ENCODE peak calls at places on chromosomes 2 and 18, in seven cellular contexts. Z is transverse colon, U is GM12891, S is endothelial cell of umbilical vein, G is stomach, Q is spleen, J is prostate gland. F is an unnamed sample.

GRCh38 chr18:12891561-12891960 is 7.5 kb upstream of the PTPN2 start:
- DNase-seq in Z (no peak), J (no peak), S (no peak), U (no peak), G (no peak), Q (no peak), F (no peak)

GRCh38 chr2:28855977-28856376 is 14.1 kb downstream of the TRMT61B start:
- DNase-seq in Q (no peak), J (no peak), S (no peak), G (no peak), U (no peak), Z (no peak), F (no peak)

GRCh38 chr2:171788316-171788993 is 101.2 kb downstream of the DYNC1I2 start:
- DNase-seq in U (no peak), Z (no peak), S (peak), J (no peak), G (peak), Q (no peak), F (no peak)

GRCh38 chr2:240631561-240632290 is 6.4 kb downstream of the GPR35 start:
- DNase-seq in S (no peak), U (no peak), Z (no peak), J (no peak), Q (peak), G (no peak), F (no peak)

GRCh38 chr18:63336366-63337099 is 17.0 kb upstream of the BCL2 start:
- DNase-seq in G (no peak), Z (no peak), Q (no peak), U (no peak), J (no peak), S (peak), F (peak)

GRCh38 chr2:126856403-126856802 is 42.3 kb upstream of the TEX51 start:
- DNase-seq in U (no peak), Q (no peak), Z (no peak), G (no peak), S (no peak), J (no peak), F (no peak)

GRCh38 chr2:154120706-154121105 is 249.0 kb downstream of the GALNT13 start:
- DNase-seq in S (peak), U (no peak), Q (no peak), Z (no peak), G (no peak), J (no peak), F (no peak)

GRCh38 chr2:37766087-37766486 is 94.6 kb upstream of the CDC42EP3 start:
- DNase-seq in Z (no peak), S (peak), U (no peak), G (no peak), Q (no peak), J (no peak), F (no peak)

GRCh38 chr2:57497489-57498096 is 549.0 kb upstream of the VRK2 start:
- DNase-seq in U (peak), G (peak), Q (no peak), J (peak), S (peak), Z (peak), F (peak)

GRCh38 chr2:34570266-34570872 is 971.3 kb upstream of the FAM98A start:
- DNase-seq in S (no peak), Q (no peak), G (peak), U (no peak), J (peak), Z (peak), F (no peak)

GRCh38 chr2:127024769-127025356 is 82.1 kb downstream of the BIN1 start:
- DNase-seq in Q (peak), S (no peak), Z (peak), G (no peak), U (no peak), J (no peak), F (no peak)

GRCh38 chr2:232609607-232610006 is 23.8 kb upstream of the EFHD1 start:
- DNase-seq in S (no peak), U (no peak), G (no peak), J (no peak), Q (peak), Z (no peak), F (no peak)

GRCh38 chr2:39743170-39743851 is 35.7 kb downstream of the THUMPD2 start:
- DNase-seq in S (no peak), G (no peak), Q (no peak), U (no peak), J (no peak), Z (no peak), F (no peak)

GRCh38 chr2:9821805-9822445 is 21.3 kb upstream of the TAF1B start:
- DNase-seq in Z (no peak), G (no peak), Q (no peak), U (no peak), S (no peak), J (no peak), F (no peak)

GRCh38 chr2:128748336-128748735 is 429.7 kb upstream of the HS6ST1 start:
- DNase-seq in G (no peak), S (no peak), Z (no peak), U (no peak), J (no peak), Q (no peak), F (no peak)

GRCh38 chr18:14122099-14122498 is 10.1 kb downstream of the ZNF519 start:
- DNase-seq in Q (no peak), U (no peak), S (no peak), J (no peak), G (no peak), Z (no peak), F (no peak)

GRCh38 chr2:31204761-31205160 is 12.6 kb downstream of the CAPN14 start:
- DNase-seq in S (no peak), U (no peak), Z (no peak), J (no peak), Q (no peak), G (no peak), F (no peak)

GRCh38 chr2:234661146-234661545 is 164.3 kb upstream of the ARL4C start:
- DNase-seq in Q (no peak), Z (no peak), J (no peak), S (no peak), G (no peak), U (no peak), F (no peak)

GRCh38 chr18:3466872-3467271 is 16.9 kb downstream of the TGIF1 start:
- DNase-seq in Q (no peak), S (peak), Z (no peak), J (no peak), U (no peak), G (no peak), F (no peak)

GRCh38 chr18:11518788-11519685 is 90.4 kb upstream of the SLC35G4 start:
- DNase-seq in J (peak), Z (peak), S (peak), Q (no peak), U (peak), G (no peak), F (peak)

GRCh38 chr18:58028109-58028784 is 15.8 kb upstream of the NEDD4L start:
- DNase-seq in Q (no peak), G (no peak), S (no peak), Z (no peak), U (no peak), J (no peak), F (no peak)

GRCh38 chr18:35861367-35862114 is 110.9 kb upstream of the RMP24 start:
- DNase-seq in U (peak), G (no peak), J (no peak), S (no peak), Z (no peak), Q (no peak), F (no peak)

GRCh38 chr2:53353372-53354111 is 414.1 kb upstream of the CHAC2 start:
- DNase-seq in G (no peak), S (no peak), U (no peak), Q (no peak), J (no peak), Z (peak), F (peak)

GRCh38 chr2:18630541-18630940 is 41.2 kb upstream of the NT5C1B start:
- DNase-seq in G (no peak), J (no peak), U (no peak), Z (no peak), S (no peak), Q (no peak), F (no peak)

GRCh38 chr2:240023792-240024191 is 1.4 kb downstream of the NDUFA10 start:
- DNase-seq in Z (no peak), U (no peak), J (no peak), Q (no peak), G (no peak), S (no peak), F (no peak)

GRCh38 chr18:23231340-23232021 is 96.2 kb downstream of the CABLES1 start:
- DNase-seq in Z (peak), Q (no peak), G (peak), S (peak), J (no peak), U (peak), F (no peak)

GRCh38 chr18:61891874-61892273 is 933 bp downstream of the RNF152 start:
- DNase-seq in J (no peak), Z (no peak), S (peak), U (no peak), G (no peak), Q (no peak), F (no peak)

GRCh38 chr2:39860538-39860937 is 81.5 kb upstream of the THUMPD2 start:
- DNase-seq in J (no peak), S (no peak), Q (no peak), Z (no peak), U (no peak), G (no peak), F (no peak)

GRCh38 chr2:26768759-26769500 is 4.8 kb downstream of the SLC35F6 start:
- DNase-seq in S (peak), Z (peak), J (peak), G (peak), U (no peak), Q (peak), F (peak)

GRCh38 chr2:200863655-200864205 is 728 bp downstream of the CLK1 start:
- DNase-seq in G (no peak), Z (peak), Q (no peak), S (no peak), J (no peak), U (no peak), F (no peak)

DNA sequence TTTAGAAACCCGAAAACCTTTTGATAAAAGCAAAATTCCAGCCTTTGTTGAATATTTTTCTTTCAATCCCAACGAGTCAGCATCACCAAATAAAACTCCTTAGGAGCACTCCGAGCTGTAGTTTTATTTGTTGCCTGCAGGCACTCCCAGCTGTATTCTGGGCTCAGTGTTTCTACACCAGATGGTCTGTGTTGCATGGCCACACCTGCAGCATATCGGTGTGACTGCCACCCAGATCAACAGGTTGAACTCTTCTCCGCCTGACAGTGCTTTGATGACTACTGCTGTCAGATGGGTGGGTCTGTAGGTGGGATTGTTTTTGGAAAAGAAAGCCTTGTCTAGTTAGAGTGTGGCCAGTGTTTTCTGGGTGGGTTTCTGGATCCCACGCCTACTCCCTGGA is 32.7 kb downstream of the APCDD1 start:
- DNase-seq in Z (no peak), J (no peak), G (no peak), S (no peak), Q (no peak), U (no peak), F (no peak)
- TF ChIP-seq POLR2AphosphoS5 in Z (no peak), J (no peak), G (no peak), S (no peak), Q (no peak), U (no peak), F (no peak)

DNA sequence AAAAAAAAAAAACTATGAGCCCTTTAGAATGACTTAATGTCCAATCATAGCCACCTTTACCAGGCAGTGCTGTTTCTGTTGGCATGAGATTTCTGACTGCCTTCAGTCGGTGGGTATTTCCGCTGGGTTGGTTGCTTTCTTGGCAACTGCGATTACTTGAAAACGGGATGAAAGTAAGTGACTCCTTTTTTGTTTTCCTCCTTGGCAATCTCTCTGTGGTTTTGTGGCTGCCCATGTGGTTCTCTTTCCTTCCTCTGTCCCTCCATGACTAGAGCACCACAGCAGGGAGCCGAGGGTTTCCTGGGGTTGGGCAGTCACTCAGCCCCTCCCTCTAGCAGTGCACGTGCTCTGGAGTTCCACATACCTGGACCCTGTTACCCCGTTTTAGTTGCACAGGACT is 112.1 kb downstream of the KLHL29 start:
- DNase-seq in U (no peak), S (peak), Q (peak), J (no peak), Z (no peak), G (no peak), F (no peak)
- TF ChIP-seq POLR2AphosphoS5 in U (no peak), S (no peak), Q (no peak), J (no peak), Z (no peak), G (no peak), F (no peak)

GRCh38 chr2:96116424-96116878 is at the start of gene ADRA2B:
- DNase-seq in S (peak), J (peak), G (peak), Q (peak), Z (peak), U (peak), F (peak)
- TF ChIP-seq POLR2AphosphoS5 in S (no peak), J (peak), G (no peak), Q (peak), Z (no peak), U (no peak), F (peak)

GRCh38 chr2:71125506-71126294 is 4.3 kb downstream of the MCEE start:
- DNase-seq in S (no peak), U (no peak), Q (no peak), J (no peak), Z (no peak), G (no peak), F (no peak)
- TF ChIP-seq POLR2AphosphoS5 in S (no peak), U (no peak), Q (no peak), J (no peak), Z (no peak), G (no peak), F (no peak)

F was measured in HCT116.